ENCODE peak calls at places on chromosomes 5 and 9, in four cellular contexts. D is mesendoderm, P is MM.1S, F is fibroblast of lung. J is an unnamed sample.

GRCh38 chr9:101418518-101419111 is 17.0 kb downstream of the ALDOB start:
- DNase-seq in D (no peak), P (no peak), F (peak; percentile 40), J (peak; percentile 62)

GRCh38 chr5:157558089-157558595 is 17.4 kb downstream of the ADAM19 start:
- DNase-seq in D (no peak), P (no peak), F (peak; percentile 93), J (peak; percentile 77)

GRCh38 chr5:97142521-97143254 is at the start of gene LIX1:
- DNase-seq in D (peak; percentile 95), P (peak; percentile 30), F (peak; percentile 38), J (peak; percentile 65)

GRCh38 chr9:32571969-32572899 is 725 bp downstream of the NDUFB6 start:
- DNase-seq in D (peak; percentile 91), P (peak; percentile 88), F (peak; percentile 76), J (peak; percentile 90)

GRCh38 chr5:153523196-153523595 is 32.7 kb downstream of the GRIA1 start:
- DNase-seq in D (no peak), P (no peak), F (peak; percentile 76), J (peak; percentile 68)

GRCh38 chr5:111681791-111682190 is 75.2 kb downstream of the NREP start:
- DNase-seq in D (no peak), P (no peak), F (no peak), J (peak; percentile 57)

GRCh38 chr9:33315371-33315770 is 25.1 kb downstream of the NFX1 start:
- DNase-seq in D (no peak), P (no peak), F (no peak), J (no peak)

GRCh38 chr5:170097934-170098333 is 7.8 kb upstream of the FOXI1 start:
- DNase-seq in D (peak; percentile 61), P (no peak), F (no peak), J (no peak)

GRCh38 chr5:83035373-83036170 is 41.6 kb downstream of the TMEM167A start:
- DNase-seq in D (no peak), P (no peak), F (no peak), J (no peak)

GRCh38 chr5:84202136-84202535 is 182.5 kb downstream of the EDIL3 start:
- DNase-seq in D (no peak), P (no peak), F (peak; percentile 45), J (no peak)
- H3K79me2 ChIP-seq in D (no peaks in the 10 kb centered on the region), P (no peaks in the 10 kb centered on the region), F (no peaks in the 10 kb centered on the region), J (no peaks in the 10 kb centered on the region)

DNA sequence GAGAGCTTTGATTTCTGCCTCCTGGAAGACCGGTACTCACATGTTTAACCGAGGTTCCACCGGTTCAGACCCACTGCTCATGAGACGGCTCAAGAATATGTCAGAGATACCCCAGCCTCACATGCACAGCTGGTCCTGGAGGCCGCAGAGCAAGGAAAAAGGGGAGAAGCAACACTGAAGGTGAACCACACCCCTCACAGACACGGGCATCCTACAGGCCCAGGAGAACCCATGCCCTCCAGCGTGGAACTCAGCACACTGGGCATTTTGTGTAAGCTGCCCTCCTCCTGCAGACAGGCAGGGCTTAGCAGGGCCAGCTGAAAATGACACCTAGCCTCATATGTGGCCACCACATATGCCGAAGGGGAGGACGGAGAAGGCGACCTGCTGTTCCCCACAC is 37.4 kb downstream of the SEMA4D start:
- DNase-seq in D (no peak), P (no peak), F (no peak), J (no peak)
- H3K79me2 ChIP-seq in D (peaks cover 2% of the 10 kb centered on the region), P (peaks cover 100% of the 10 kb centered on the region), F (no peaks in the 10 kb centered on the region), J (no peaks in the 10 kb centered on the region)

DNA sequence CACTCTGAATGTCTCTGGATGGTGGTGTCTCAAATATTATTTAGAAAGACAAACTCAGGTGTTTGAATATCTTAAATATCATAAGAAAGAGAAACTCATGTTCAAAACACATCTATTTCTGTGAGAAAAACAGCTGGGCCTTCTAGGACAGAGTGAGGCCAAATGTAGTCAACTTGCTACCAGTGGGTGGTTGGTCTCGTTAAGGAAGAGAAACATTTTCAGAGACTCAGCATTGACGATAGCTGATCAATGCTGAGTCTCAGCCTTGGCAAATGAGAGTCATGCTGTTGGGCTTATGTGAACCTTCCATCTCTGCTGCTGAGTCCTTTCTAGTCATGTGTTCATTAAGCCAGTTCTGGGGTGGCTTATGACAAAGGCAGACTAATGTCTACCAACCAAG is 418.0 kb downstream of the CETN3 start:
- DNase-seq in D (no peak), P (no peak), F (no peak), J (no peak)
- H3K79me2 ChIP-seq in D (no peaks in the 10 kb centered on the region), P (no peaks in the 10 kb centered on the region), F (no peaks in the 10 kb centered on the region), J (no peaks in the 10 kb centered on the region)

DNA sequence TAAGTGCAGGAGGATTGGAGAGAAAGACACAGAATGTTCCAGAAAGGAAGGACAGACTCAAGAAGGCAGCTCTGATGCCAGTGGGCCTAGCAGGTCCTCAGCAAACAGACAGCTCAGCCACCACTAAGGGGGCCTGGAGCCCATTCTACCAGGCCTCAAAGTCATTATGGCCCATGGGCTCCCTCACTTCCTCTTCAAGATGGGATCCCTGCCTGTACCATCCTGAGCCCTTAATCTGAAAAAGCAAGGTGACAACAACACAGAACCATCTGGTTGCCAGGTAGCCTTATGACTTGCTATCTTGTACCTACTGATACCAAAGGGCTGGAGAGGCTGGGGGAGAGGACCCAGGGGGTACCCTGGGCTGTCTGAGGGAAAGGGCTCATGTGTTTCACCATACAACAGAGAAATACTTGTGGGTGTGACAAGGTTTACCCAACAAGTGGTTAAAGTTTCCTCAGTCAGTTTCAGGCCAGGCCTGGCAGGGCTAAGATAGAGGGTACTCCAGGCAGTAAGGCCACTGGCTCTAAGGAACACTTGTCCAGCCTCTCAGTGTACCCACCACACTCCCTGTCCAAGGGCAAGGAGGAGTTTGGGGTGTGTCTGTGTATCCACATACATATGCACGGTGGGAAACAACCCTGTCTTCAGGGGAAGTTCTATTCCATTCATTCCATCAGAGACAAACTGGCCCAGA is 30.7 kb downstream of the TCF7 start:
- DNase-seq in D (no peak), P (no peak), F (no peak), J (no peak)
- H3K79me2 ChIP-seq in D (no peaks in the 10 kb centered on the region), P (peaks cover 13% of the 10 kb centered on the region), F (peaks cover 4% of the 10 kb centered on the region), J (peaks cover 66% of the 10 kb centered on the region)

DNA sequence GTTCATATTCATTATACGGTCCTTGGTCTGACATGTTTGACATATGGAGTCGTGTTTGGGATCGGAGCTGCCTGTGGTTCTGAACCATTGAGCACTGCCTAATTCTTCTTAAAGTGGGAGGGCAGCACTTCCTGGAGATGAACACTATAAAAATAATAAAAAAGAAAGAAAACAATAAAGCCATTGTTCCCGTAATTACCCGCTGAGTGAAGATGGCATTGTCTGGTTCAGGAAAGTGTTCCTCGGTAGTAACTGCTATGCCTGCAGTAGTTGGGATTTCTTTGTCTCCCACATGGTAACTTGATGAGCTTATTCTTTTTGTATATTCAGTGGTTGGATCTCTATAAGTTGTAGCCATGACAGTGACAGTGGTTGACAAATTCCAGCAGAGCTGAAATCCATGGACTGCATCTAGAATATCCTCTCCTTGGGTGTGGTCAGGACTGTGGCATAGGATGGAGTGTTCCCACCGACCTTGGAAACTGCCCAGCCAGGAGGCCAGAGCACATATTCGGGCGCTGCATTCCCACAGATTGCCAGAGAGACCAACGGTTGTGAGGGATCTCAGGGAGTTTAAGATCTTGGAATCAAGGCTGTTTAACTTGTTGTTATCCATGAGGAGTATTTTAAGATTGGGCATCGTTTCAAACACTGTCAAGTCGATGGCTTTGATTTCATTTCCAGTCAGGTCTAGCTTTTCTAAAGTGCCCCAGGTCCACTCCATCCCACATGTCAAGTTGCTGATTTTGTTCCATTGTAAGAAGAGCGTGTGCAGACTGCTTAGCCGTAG is 1.8 kb downstream of the LRRTM2 start:
- DNase-seq in D (no peak), P (no peak), F (peak; percentile 33), J (no peak)
- H3K79me2 ChIP-seq in D (peaks cover 24% of the 10 kb centered on the region), P (peaks cover 22% of the 10 kb centered on the region), F (peaks cover 41% of the 10 kb centered on the region), J (peaks cover 99% of the 10 kb centered on the region)

J was measured in GM23248.